ENCODE peak calls at places on chromosomes 13 and 19, in five cellular contexts. D is HepG2, G is H1, K is HCT116, M is GM12878. S is an unnamed sample.

GRCh38 chr13:21124853-21125252 is 51.5 kb downstream of the SKA3 start:
- DNase-seq in D (peak), M (no peak), K (no peak), G (no peak), S (no peak)

GRCh38 chr19:7866399-7867091 is 7.6 kb downstream of the PRR36 start:
- DNase-seq in G (no peak), K (no peak), M (no peak), D (peak), S (no peak)

GRCh38 chr13:73440296-73440895 is 381.6 kb downstream of the KLF5 start:
- DNase-seq in D (no peak), K (peak), G (no peak), M (no peak), S (no peak)

GRCh38 chr13:32446778-32447465 is 19.0 kb upstream of the N4BP2L1 start:
- DNase-seq in M (no peak), G (no peak), K (no peak), D (no peak), S (no peak)

GRCh38 chr19:6236310-6237291 is 43.2 kb downstream of the MLLT1 start:
- DNase-seq in K (no peak), M (no peak), D (no peak), G (no peak), S (no peak)

GRCh38 chr19:32220951-32221350 is 124.5 kb upstream of the ZNF507 start:
- DNase-seq in M (no peak), K (no peak), G (peak), D (no peak), S (no peak)

GRCh38 chr13:94858856-94859811 is 146.8 kb upstream of the SOX21 start:
- DNase-seq in D (no peak), G (no peak), K (no peak), M (no peak), S (no peak)

GRCh38 chr13:101139076-101139475 is 277.2 kb downstream of the NALCN start:
- DNase-seq in K (no peak), G (no peak), M (no peak), D (no peak), S (no peak)

GRCh38 chr19:7395793-7396192 is 47.1 kb downstream of the ARHGEF18 start:
- DNase-seq in K (no peak), D (no peak), G (no peak), M (no peak), S (no peak)

GRCh38 chr19:39918183-39918651 is 16.2 kb downstream of the FCGBP start:
- DNase-seq in K (no peak), D (no peak), G (no peak), M (no peak), S (no peak)
- TF ChIP-seq SRF in K (no peak), D (no peak), G (no peak), M (no peak), S (no peak)

GRCh38 chr19:51702103-51702753 is 9.1 kb downstream of the SPACA6 start:
- DNase-seq in M (no peak), K (no peak), G (peak), D (no peak), S (peak)
- TF ChIP-seq SRF in M (no peak), K (no peak), G (no peak), D (no peak), S (no peak)

GRCh38 chr19:16234552-16235445 is 37.1 kb downstream of the AP1M1 start:
- DNase-seq in G (no peak), K (no peak), M (no peak), D (no peak), S (no peak)
- TF ChIP-seq SRF in G (no peak), K (no peak), M (no peak), D (no peak), S (no peak)

DNA sequence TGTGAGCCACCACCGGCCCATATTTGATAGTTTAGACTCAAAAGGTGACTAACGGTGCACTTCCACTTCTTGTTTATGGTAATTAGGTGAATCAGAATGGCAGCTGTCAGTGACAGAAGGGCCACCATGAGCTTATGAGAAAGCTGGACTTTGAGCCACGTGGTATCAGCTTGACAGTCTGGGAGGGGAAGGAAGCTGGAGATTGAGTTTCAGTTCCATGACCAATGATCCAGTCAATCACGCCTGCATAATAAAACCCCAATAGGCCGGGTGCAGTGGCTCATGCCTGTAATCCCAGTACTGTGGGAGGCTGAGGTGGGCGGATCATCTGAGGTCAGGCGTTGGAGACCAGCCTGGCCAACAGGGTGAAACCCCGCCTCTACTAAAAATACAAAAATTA is 8.2 kb downstream of the EID2B start:
- DNase-seq in D (peak), G (no peak), M (no peak), K (no peak), S (no peak)
- TF ChIP-seq SRF in D (no peak), G (no peak), M (no peak), K (no peak), S (no peak)

GRCh38 chr19:10007811-10008211 is 2.5 kb downstream of the COL5A3 start:
- DNase-seq in K (no peak), D (no peak), M (no peak), G (no peak), S (no peak)
- TF ChIP-seq SRF in K (no peak), D (no peak), M (no peak), G (no peak), S (no peak)

GRCh38 chr13:30841161-30841560 is 64.9 kb upstream of the MEDAG start:
- DNase-seq in G (no peak), M (no peak), D (no peak), K (no peak), S (no peak)
- TF ChIP-seq SRF in G (no peak), M (no peak), D (no peak), K (no peak), S (no peak)

GRCh38 chr13:34128661-34129060 is 310.7 kb downstream of the RFC3 start:
- DNase-seq in G (no peak), M (no peak), K (no peak), D (no peak), S (no peak)
- TF ChIP-seq SRF in G (no peak), M (no peak), K (no peak), D (no peak), S (no peak)

DNA sequence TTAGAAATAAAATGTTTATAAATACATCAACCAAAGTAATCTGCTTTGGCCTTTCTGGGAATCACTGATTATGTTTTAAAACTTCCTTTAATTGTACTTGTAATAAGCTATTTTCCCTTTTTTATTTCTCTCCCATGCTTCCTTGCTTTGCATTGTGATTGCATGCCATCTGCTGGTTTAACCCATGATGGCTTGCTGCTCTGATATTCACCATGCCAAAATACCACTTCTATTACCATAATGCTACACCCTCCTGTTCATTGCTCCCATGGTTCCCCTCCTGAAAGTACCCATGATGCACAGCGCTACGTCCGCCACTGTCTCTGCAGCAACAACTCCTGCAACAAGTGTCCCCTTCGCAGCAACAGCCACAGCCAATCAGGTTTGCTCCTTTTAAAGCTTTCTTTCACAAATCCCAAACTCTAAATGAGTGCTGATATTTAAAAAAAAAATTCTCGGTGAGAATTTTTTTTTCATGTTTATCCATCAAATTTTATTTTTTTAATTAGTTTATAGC is 67.7 kb upstream of the RAP2A start:
- DNase-seq in M (no peak), K (no peak), D (no peak), G (no peak), S (no peak)
- TF ChIP-seq SRF in M (no peak), K (no peak), D (no peak), G (no peak), S (no peak)